ENCODE peak calls at places on chromosomes 12 and 14, in eight cellular contexts. One of them, this sample, is unnamed.

GRCh38 chr12:29273178-29273843 is 107.7 kb downstream of the ERGIC2 start:
- DNase-seq in epithelial cell of esophagus: no peak
- DNase-seq in stimulated activated CD8-positive, alpha-beta memory T cell treated with anti-CD3 and anti-CD28 coated beads, Interleukin-15, amount 100 ng/mL, for 24 hours: no peak
- DNase-seq in NCI-H2029: no peak
- DNase-seq in neuronal stem cell: no peak
- DNase-seq in T-helper 17 cell: no peak
- DNase-seq in neural crest cell: no peak
- DNase-seq in AG10803: no peak
- DNase-seq in this sample: no peak

GRCh38 chr12:34395056-34396005 is 373.0 kb downstream of the ALG10 start:
- DNase-seq in epithelial cell of esophagus: no peak
- DNase-seq in stimulated activated CD8-positive, alpha-beta memory T cell treated with anti-CD3 and anti-CD28 coated beads, Interleukin-15, amount 100 ng/mL, for 24 hours: no peak
- DNase-seq in NCI-H2029: no peak
- DNase-seq in neuronal stem cell: no peak
- DNase-seq in T-helper 17 cell: peak; percentile 5
- DNase-seq in neural crest cell: no peak
- DNase-seq in AG10803: no peak
- DNase-seq in this sample: peak; percentile 3

GRCh38 chr14:57512221-57512620 is 18.6 kb upstream of the CCDC198 start:
- DNase-seq in epithelial cell of esophagus: no peak
- DNase-seq in stimulated activated CD8-positive, alpha-beta memory T cell treated with anti-CD3 and anti-CD28 coated beads, Interleukin-15, amount 100 ng/mL, for 24 hours: no peak
- DNase-seq in NCI-H2029: no peak
- DNase-seq in neuronal stem cell: no peak
- DNase-seq in T-helper 17 cell: no peak
- DNase-seq in neural crest cell: no peak
- DNase-seq in AG10803: no peak
- DNase-seq in this sample: no peak

GRCh38 chr14:78152246-78153068 is 17.7 kb upstream of the NRXN3 start:
- DNase-seq in epithelial cell of esophagus: peak; percentile 30
- DNase-seq in stimulated activated CD8-positive, alpha-beta memory T cell treated with anti-CD3 and anti-CD28 coated beads, Interleukin-15, amount 100 ng/mL, for 24 hours: no peak
- DNase-seq in NCI-H2029: no peak
- DNase-seq in neuronal stem cell: no peak
- DNase-seq in T-helper 17 cell: no peak
- DNase-seq in neural crest cell: no peak
- DNase-seq in AG10803: no peak
- DNase-seq in this sample: no peak

GRCh38 chr12:95481072-95481471 is 7.1 kb downstream of the METAP2 start:
- DNase-seq in epithelial cell of esophagus: peak; percentile 19
- DNase-seq in stimulated activated CD8-positive, alpha-beta memory T cell treated with anti-CD3 and anti-CD28 coated beads, Interleukin-15, amount 100 ng/mL, for 24 hours: no peak
- DNase-seq in NCI-H2029: no peak
- DNase-seq in neuronal stem cell: no peak
- DNase-seq in T-helper 17 cell: no peak
- DNase-seq in neural crest cell: no peak
- DNase-seq in AG10803: no peak
- DNase-seq in this sample: no peak

GRCh38 chr14:89202413-89202812 is 214.6 kb downstream of the FOXN3 start:
- DNase-seq in epithelial cell of esophagus: no peak
- DNase-seq in stimulated activated CD8-positive, alpha-beta memory T cell treated with anti-CD3 and anti-CD28 coated beads, Interleukin-15, amount 100 ng/mL, for 24 hours: no peak
- DNase-seq in NCI-H2029: no peak
- DNase-seq in neuronal stem cell: no peak
- DNase-seq in T-helper 17 cell: no peak
- DNase-seq in neural crest cell: no peak
- DNase-seq in AG10803: no peak
- DNase-seq in this sample: no peak

GRCh38 chr12:124453419-124454351 is 113.7 kb downstream of the NCOR2 start:
- DNase-seq in epithelial cell of esophagus: peak; percentile 45
- DNase-seq in stimulated activated CD8-positive, alpha-beta memory T cell treated with anti-CD3 and anti-CD28 coated beads, Interleukin-15, amount 100 ng/mL, for 24 hours: peak; percentile 39
- DNase-seq in NCI-H2029: no peak
- DNase-seq in neuronal stem cell: no peak
- DNase-seq in T-helper 17 cell: peak; percentile 51
- DNase-seq in neural crest cell: no peak
- DNase-seq in AG10803: peak; percentile 68
- DNase-seq in this sample: no peak

GRCh38 chr14:63504628-63505027 is 38.5 kb downstream of the PPP2R5E start:
- DNase-seq in epithelial cell of esophagus: peak; percentile 83
- DNase-seq in stimulated activated CD8-positive, alpha-beta memory T cell treated with anti-CD3 and anti-CD28 coated beads, Interleukin-15, amount 100 ng/mL, for 24 hours: no peak
- DNase-seq in NCI-H2029: no peak
- DNase-seq in neuronal stem cell: no peak
- DNase-seq in T-helper 17 cell: no peak
- DNase-seq in neural crest cell: no peak
- DNase-seq in AG10803: peak; percentile 5
- DNase-seq in this sample: no peak

GRCh38 chr14:89537911-89538310 is 120.9 kb upstream of the FOXN3 start:
- DNase-seq in epithelial cell of esophagus: no peak
- DNase-seq in stimulated activated CD8-positive, alpha-beta memory T cell treated with anti-CD3 and anti-CD28 coated beads, Interleukin-15, amount 100 ng/mL, for 24 hours: no peak
- DNase-seq in NCI-H2029: no peak
- DNase-seq in neuronal stem cell: no peak
- DNase-seq in T-helper 17 cell: no peak
- DNase-seq in neural crest cell: no peak
- DNase-seq in AG10803: no peak
- DNase-seq in this sample: no peak

GRCh38 chr12:131728720-131729119 is 17.8 kb downstream of the SFSWAP start:
- DNase-seq in epithelial cell of esophagus: no peak
- DNase-seq in stimulated activated CD8-positive, alpha-beta memory T cell treated with anti-CD3 and anti-CD28 coated beads, Interleukin-15, amount 100 ng/mL, for 24 hours: no peak
- DNase-seq in NCI-H2029: no peak
- DNase-seq in neuronal stem cell: no peak
- DNase-seq in T-helper 17 cell: no peak
- DNase-seq in neural crest cell: no peak
- DNase-seq in AG10803: no peak
- DNase-seq in this sample: no peak

GRCh38 chr14:77491056-77491455 is 7.6 kb downstream of the ISM2 start:
- DNase-seq in epithelial cell of esophagus: no peak
- DNase-seq in stimulated activated CD8-positive, alpha-beta memory T cell treated with anti-CD3 and anti-CD28 coated beads, Interleukin-15, amount 100 ng/mL, for 24 hours: no peak
- DNase-seq in NCI-H2029: no peak
- DNase-seq in neuronal stem cell: no peak
- DNase-seq in T-helper 17 cell: no peak
- DNase-seq in neural crest cell: no peak
- DNase-seq in AG10803: no peak
- DNase-seq in this sample: no peak

GRCh38 chr12:107355612-107356011 is 262.3 kb upstream of the CRY1 start:
- DNase-seq in epithelial cell of esophagus: no peak
- DNase-seq in stimulated activated CD8-positive, alpha-beta memory T cell treated with anti-CD3 and anti-CD28 coated beads, Interleukin-15, amount 100 ng/mL, for 24 hours: no peak
- DNase-seq in NCI-H2029: no peak
- DNase-seq in neuronal stem cell: no peak
- DNase-seq in T-helper 17 cell: no peak
- DNase-seq in neural crest cell: no peak
- DNase-seq in AG10803: no peak
- DNase-seq in this sample: no peak

GRCh38 chr12:65016881-65017650 is 104.0 kb downstream of the WIF1 start:
- DNase-seq in epithelial cell of esophagus: peak; percentile 56
- DNase-seq in stimulated activated CD8-positive, alpha-beta memory T cell treated with anti-CD3 and anti-CD28 coated beads, Interleukin-15, amount 100 ng/mL, for 24 hours: no peak
- DNase-seq in NCI-H2029: no peak
- DNase-seq in neuronal stem cell: no peak
- DNase-seq in T-helper 17 cell: no peak
- DNase-seq in neural crest cell: no peak
- DNase-seq in AG10803: no peak
- DNase-seq in this sample: no peak

GRCh38 chr12:125593269-125593668 is 528.0 kb downstream of the AACS start:
- DNase-seq in epithelial cell of esophagus: no peak
- DNase-seq in stimulated activated CD8-positive, alpha-beta memory T cell treated with anti-CD3 and anti-CD28 coated beads, Interleukin-15, amount 100 ng/mL, for 24 hours: no peak
- DNase-seq in NCI-H2029: no peak
- DNase-seq in neuronal stem cell: no peak
- DNase-seq in T-helper 17 cell: no peak
- DNase-seq in neural crest cell: no peak
- DNase-seq in AG10803: no peak
- DNase-seq in this sample: no peak

GRCh38 chr14:84864582-84865271 is 665.2 kb upstream of the FLRT2 start:
- DNase-seq in epithelial cell of esophagus: no peak
- DNase-seq in stimulated activated CD8-positive, alpha-beta memory T cell treated with anti-CD3 and anti-CD28 coated beads, Interleukin-15, amount 100 ng/mL, for 24 hours: no peak
- DNase-seq in NCI-H2029: no peak
- DNase-seq in neuronal stem cell: no peak
- DNase-seq in T-helper 17 cell: no peak
- DNase-seq in neural crest cell: no peak
- DNase-seq in AG10803: no peak
- DNase-seq in this sample: no peak

GRCh38 chr14:51318777-51319176 is 78.7 kb downstream of the TMX1 start:
- DNase-seq in epithelial cell of esophagus: no peak
- DNase-seq in stimulated activated CD8-positive, alpha-beta memory T cell treated with anti-CD3 and anti-CD28 coated beads, Interleukin-15, amount 100 ng/mL, for 24 hours: no peak
- DNase-seq in NCI-H2029: no peak
- DNase-seq in neuronal stem cell: no peak
- DNase-seq in T-helper 17 cell: no peak
- DNase-seq in neural crest cell: no peak
- DNase-seq in AG10803: peak; percentile 37
- DNase-seq in this sample: no peak

GRCh38 chr12:130838284-130838950 is 633 bp downstream of the STX2 start:
- DNase-seq in epithelial cell of esophagus: peak; percentile 35
- DNase-seq in stimulated activated CD8-positive, alpha-beta memory T cell treated with anti-CD3 and anti-CD28 coated beads, Interleukin-15, amount 100 ng/mL, for 24 hours: no peak
- DNase-seq in NCI-H2029: no peak
- DNase-seq in neuronal stem cell: peak; percentile 24
- DNase-seq in T-helper 17 cell: no peak
- DNase-seq in neural crest cell: peak; percentile 31
- DNase-seq in AG10803: peak; percentile 21
- DNase-seq in this sample: peak; percentile 68

GRCh38 chr14:20848955-20849570 is 42.1 kb upstream of the RNASE3 start:
- DNase-seq in epithelial cell of esophagus: no peak
- DNase-seq in stimulated activated CD8-positive, alpha-beta memory T cell treated with anti-CD3 and anti-CD28 coated beads, Interleukin-15, amount 100 ng/mL, for 24 hours: no peak
- DNase-seq in NCI-H2029: no peak
- DNase-seq in neuronal stem cell: no peak
- DNase-seq in T-helper 17 cell: no peak
- DNase-seq in neural crest cell: no peak
- DNase-seq in AG10803: no peak
- DNase-seq in this sample: no peak

GRCh38 chr14:60925286-60925685 is 55.6 kb downstream of the TRMT5 start:
- DNase-seq in epithelial cell of esophagus: no peak
- DNase-seq in stimulated activated CD8-positive, alpha-beta memory T cell treated with anti-CD3 and anti-CD28 coated beads, Interleukin-15, amount 100 ng/mL, for 24 hours: no peak
- DNase-seq in NCI-H2029: no peak
- DNase-seq in neuronal stem cell: no peak
- DNase-seq in T-helper 17 cell: no peak
- DNase-seq in neural crest cell: no peak
- DNase-seq in AG10803: no peak
- DNase-seq in this sample: no peak

GRCh38 chr14:67766035-67766680 is 50.2 kb downstream of the ZFYVE26 start:
- DNase-seq in epithelial cell of esophagus: no peak
- DNase-seq in stimulated activated CD8-positive, alpha-beta memory T cell treated with anti-CD3 and anti-CD28 coated beads, Interleukin-15, amount 100 ng/mL, for 24 hours: no peak
- DNase-seq in NCI-H2029: no peak
- DNase-seq in neuronal stem cell: no peak
- DNase-seq in T-helper 17 cell: no peak
- DNase-seq in neural crest cell: no peak
- DNase-seq in AG10803: no peak
- DNase-seq in this sample: no peak

GRCh38 chr12:29110506-29111442 is 38.3 kb upstream of the FAR2 start:
- DNase-seq in epithelial cell of esophagus: no peak
- DNase-seq in stimulated activated CD8-positive, alpha-beta memory T cell treated with anti-CD3 and anti-CD28 coated beads, Interleukin-15, amount 100 ng/mL, for 24 hours: no peak
- DNase-seq in NCI-H2029: no peak
- DNase-seq in neuronal stem cell: no peak
- DNase-seq in T-helper 17 cell: no peak
- DNase-seq in neural crest cell: no peak
- DNase-seq in AG10803: no peak
- DNase-seq in this sample: no peak

GRCh38 chr12:116141110-116141832 is 136.2 kb downstream of the MED13L start:
- DNase-seq in epithelial cell of esophagus: no peak
- DNase-seq in stimulated activated CD8-positive, alpha-beta memory T cell treated with anti-CD3 and anti-CD28 coated beads, Interleukin-15, amount 100 ng/mL, for 24 hours: no peak
- DNase-seq in NCI-H2029: no peak
- DNase-seq in neuronal stem cell: no peak
- DNase-seq in T-helper 17 cell: no peak
- DNase-seq in neural crest cell: no peak
- DNase-seq in AG10803: no peak
- DNase-seq in this sample: no peak

GRCh38 chr14:104601786-104602185 is 2.8 kb downstream of the TMEM179 start:
- DNase-seq in epithelial cell of esophagus: no peak
- DNase-seq in stimulated activated CD8-positive, alpha-beta memory T cell treated with anti-CD3 and anti-CD28 coated beads, Interleukin-15, amount 100 ng/mL, for 24 hours: no peak
- DNase-seq in NCI-H2029: no peak
- DNase-seq in neuronal stem cell: no peak
- DNase-seq in T-helper 17 cell: no peak
- DNase-seq in neural crest cell: no peak
- DNase-seq in AG10803: peak; percentile 48
- DNase-seq in this sample: no peak

GRCh38 chr14:99459491-99460100 is 21.1 kb downstream of the SETD3 start:
- DNase-seq in epithelial cell of esophagus: no peak
- DNase-seq in stimulated activated CD8-positive, alpha-beta memory T cell treated with anti-CD3 and anti-CD28 coated beads, Interleukin-15, amount 100 ng/mL, for 24 hours: no peak
- DNase-seq in NCI-H2029: no peak
- DNase-seq in neuronal stem cell: no peak
- DNase-seq in T-helper 17 cell: no peak
- DNase-seq in neural crest cell: no peak
- DNase-seq in AG10803: peak; percentile 70
- DNase-seq in this sample: no peak

GRCh38 chr12:54321363-54321762 is 3.6 kb upstream of the COPZ1 start:
- DNase-seq in epithelial cell of esophagus: no peak
- DNase-seq in stimulated activated CD8-positive, alpha-beta memory T cell treated with anti-CD3 and anti-CD28 coated beads, Interleukin-15, amount 100 ng/mL, for 24 hours: no peak
- DNase-seq in NCI-H2029: no peak
- DNase-seq in neuronal stem cell: no peak
- DNase-seq in T-helper 17 cell: no peak
- DNase-seq in neural crest cell: no peak
- DNase-seq in AG10803: no peak
- DNase-seq in this sample: no peak

GRCh38 chr14:92500491-92500941 is 13.1 kb upstream of the RIN3 start:
- DNase-seq in epithelial cell of esophagus: no peak
- DNase-seq in stimulated activated CD8-positive, alpha-beta memory T cell treated with anti-CD3 and anti-CD28 coated beads, Interleukin-15, amount 100 ng/mL, for 24 hours: no peak
- DNase-seq in NCI-H2029: no peak
- DNase-seq in neuronal stem cell: no peak
- DNase-seq in T-helper 17 cell: no peak
- DNase-seq in neural crest cell: peak; percentile 29
- DNase-seq in AG10803: no peak
- DNase-seq in this sample: no peak

GRCh38 chr14:104229621-104230041 is 91.2 kb downstream of the KIF26A start:
- DNase-seq in epithelial cell of esophagus: no peak
- DNase-seq in stimulated activated CD8-positive, alpha-beta memory T cell treated with anti-CD3 and anti-CD28 coated beads, Interleukin-15, amount 100 ng/mL, for 24 hours: no peak
- DNase-seq in NCI-H2029: no peak
- DNase-seq in neuronal stem cell: no peak
- DNase-seq in T-helper 17 cell: no peak
- DNase-seq in neural crest cell: no peak
- DNase-seq in AG10803: no peak
- DNase-seq in this sample: no peak

GRCh38 chr12:99977550-99977949 is 7.2 kb downstream of the ANKS1B start:
- DNase-seq in epithelial cell of esophagus: peak; percentile 19
- DNase-seq in stimulated activated CD8-positive, alpha-beta memory T cell treated with anti-CD3 and anti-CD28 coated beads, Interleukin-15, amount 100 ng/mL, for 24 hours: no peak
- DNase-seq in NCI-H2029: no peak
- DNase-seq in neuronal stem cell: no peak
- DNase-seq in T-helper 17 cell: no peak
- DNase-seq in neural crest cell: no peak
- DNase-seq in AG10803: no peak
- DNase-seq in this sample: no peak

GRCh38 chr14:32761381-32761968 is 177.2 kb upstream of the NPAS3 start:
- DNase-seq in epithelial cell of esophagus: peak; percentile 34
- DNase-seq in stimulated activated CD8-positive, alpha-beta memory T cell treated with anti-CD3 and anti-CD28 coated beads, Interleukin-15, amount 100 ng/mL, for 24 hours: no peak
- DNase-seq in NCI-H2029: no peak
- DNase-seq in neuronal stem cell: peak; percentile 12
- DNase-seq in T-helper 17 cell: no peak
- DNase-seq in neural crest cell: no peak
- DNase-seq in AG10803: peak; percentile 62
- DNase-seq in this sample: no peak

GRCh38 chr12:106032141-106032925 is 106.4 kb downstream of the NUAK1 start:
- DNase-seq in epithelial cell of esophagus: peak; percentile 28
- DNase-seq in stimulated activated CD8-positive, alpha-beta memory T cell treated with anti-CD3 and anti-CD28 coated beads, Interleukin-15, amount 100 ng/mL, for 24 hours: no peak
- DNase-seq in NCI-H2029: no peak
- DNase-seq in neuronal stem cell: no peak
- DNase-seq in T-helper 17 cell: no peak
- DNase-seq in neural crest cell: no peak
- DNase-seq in AG10803: peak; percentile 19
- DNase-seq in this sample: no peak